ENCODE peak calls at places on chromosome 17, in six cellular contexts. M, Z, S, J, P and A are unnamed samples.

GRCh38 chr17:7951143-7951792 is 19.3 kb downstream of the CNTROB start:
- DNase-seq in P (no peak), M (no peak), Z (no peak), S (no peak), J (no peak), A (no peak)

GRCh38 chr17:14211778-14212177 is 24.9 kb downstream of the CDRT15 start:
- DNase-seq in J (peak), S (no peak), P (peak), Z (no peak), M (peak), A (peak)

GRCh38 chr17:32546031-32546444 is 59.2 kb downstream of the CDK5R1 start:
- DNase-seq in J (no peak), P (peak), Z (no peak), M (no peak), S (no peak), A (no peak)

GRCh38 chr17:79907855-79908254 is 68.6 kb upstream of the CBX4 start:
- DNase-seq in Z (peak), J (no peak), P (no peak), S (no peak), M (peak), A (no peak)

GRCh38 chr17:44907696-44908470 is 7.4 kb downstream of the GFAP start:
- DNase-seq in M (no peak), J (no peak), Z (no peak), S (no peak), P (no peak), A (no peak)

GRCh38 chr17:39955726-39956225 is 7.0 kb upstream of the GSDMA start:
- DNase-seq in M (no peak), S (no peak), P (no peak), J (no peak), Z (no peak), A (no peak)

GRCh38 chr17:78300962-78301820 is 58.7 kb downstream of the SOCS3 start:
- DNase-seq in S (no peak), M (no peak), Z (peak), J (no peak), P (no peak), A (no peak)

GRCh38 chr17:74623693-74624093 is at the start of gene CD300E:
- DNase-seq in J (no peak), Z (no peak), M (no peak), S (no peak), P (no peak), A (no peak)

GRCh38 chr17:55622547-55622946 is 100.1 kb downstream of the TMEM100 start:
- DNase-seq in S (no peak), Z (peak), M (no peak), J (no peak), P (no peak), A (no peak)

GRCh38 chr17:78041401-78042179 is 83.1 kb downstream of the TNRC6C start:
- DNase-seq in M (no peak), Z (no peak), J (no peak), S (no peak), P (no peak), A (no peak)

GRCh38 chr17:74950207-74950606 is 14.5 kb downstream of the OTOP3 start:
- DNase-seq in Z (peak), P (no peak), J (no peak), S (no peak), M (no peak), A (no peak)

GRCh38 chr17:27630607-27631408 is at the start of gene LGALS9:
- DNase-seq in Z (peak), M (peak), S (no peak), J (peak), P (no peak), A (no peak)

GRCh38 chr17:81223758-81224122 is 975 bp upstream of the CEP131 start:
- DNase-seq in Z (no peak), S (no peak), M (peak), P (no peak), J (no peak), A (no peak)

GRCh38 chr17:76753061-76753961 is 15.4 kb downstream of the MFSD11 start:
- DNase-seq in S (no peak), Z (peak), J (no peak), P (no peak), M (no peak), A (no peak)

GRCh38 chr17:78665952-78666920 is 89.0 kb upstream of the DNAH17 start:
- DNase-seq in P (no peak), M (peak), S (no peak), Z (peak), J (peak), A (peak)

GRCh38 chr17:57260325-57261083 is 4.2 kb downstream of the MSI2 start:
- DNase-seq in J (no peak), Z (no peak), P (no peak), S (no peak), M (no peak), A (no peak)

GRCh38 chr17:47726796-47727703 is 6.0 kb upstream of the TBX21 start:
- DNase-seq in J (no peak), S (no peak), Z (no peak), P (no peak), M (no peak), A (no peak)

GRCh38 chr17:11880714-11881113 is 116.6 kb downstream of the ZNF18 start:
- DNase-seq in J (no peak), M (no peak), P (no peak), Z (peak), S (no peak), A (no peak)

GRCh38 chr17:28331891-28332420 is 3.3 kb downstream of the IFT20 start:
- DNase-seq in J (no peak), S (no peak), P (no peak), M (no peak), Z (no peak), A (no peak)

GRCh38 chr17:82933911-82934310 is 94.1 kb upstream of the ZNF750 start:
- DNase-seq in J (no peak), P (peak), M (peak), S (no peak), Z (no peak), A (peak)

GRCh38 chr17:60630352-60630751 is 30.4 kb downstream of the PPM1D start:
- DNase-seq in M (no peak), Z (no peak), J (no peak), S (no peak), P (no peak), A (peak)

GRCh38 chr17:4852504-4853075 is 19.4 kb downstream of the MINK1 start:
- DNase-seq in J (peak), P (no peak), S (no peak), M (no peak), Z (peak), A (no peak)

GRCh38 chr17:10069301-10069700 is 129.1 kb downstream of the GAS7 start:
- DNase-seq in Z (no peak), M (no peak), J (no peak), P (no peak), S (no peak), A (peak)

GRCh38 chr17:70906808-70907207 is 737.5 kb downstream of the KCNJ2 start:
- DNase-seq in S (no peak), Z (peak), M (no peak), J (no peak), P (no peak), A (peak)

GRCh38 chr17:2690165-2691068 is 21.1 kb downstream of the CLUH start:
- DNase-seq in J (no peak), M (peak), P (no peak), Z (no peak), S (no peak), A (no peak)

GRCh38 chr17:10197721-10198508 is 491 bp downstream of the GAS7 start:
- DNase-seq in M (peak), J (no peak), P (peak), Z (no peak), S (no peak), A (peak)

GRCh38 chr17:32461853-32462617 is 17.7 kb downstream of the PSMD11 start:
- DNase-seq in Z (peak), J (peak), P (peak), M (no peak), S (no peak), A (no peak)